ENCODE peak calls at places on chromosomes 3 and 15, in six cellular contexts. I is A673, R is ovary, H is heart right ventricle, L is BE2C, T is Caco-2. D is an unnamed sample.

GRCh38 chr15:75721923-75722870 is 9.5 kb upstream of the CSPG4 start:
- DNase-seq in T (no peak), L (peak; percentile 8), H (no peak), R (peak; percentile 37), I (no peak), D (no peak)

GRCh38 chr3:46191730-46192129 is 16.4 kb downstream of the CCR1 start:
- DNase-seq in T (no peak), R (no peak), L (no peak), H (no peak), I (no peak), D (no peak)

GRCh38 chr15:28892789-28893610 is 7.2 kb downstream of the APBA2 start:
- DNase-seq in R (no peak), H (no peak), L (no peak), I (no peak), T (no peak), D (peak; percentile 21)

GRCh38 chr3:104939196-104939595 is 427.5 kb upstream of the ALCAM start:
- DNase-seq in I (no peak), L (no peak), T (no peak), H (no peak), R (no peak), D (peak; percentile 33)

GRCh38 chr3:150887031-150887430 is 18.2 kb downstream of the MINDY4B start:
- DNase-seq in L (no peak), R (no peak), T (no peak), I (no peak), H (no peak), D (peak; percentile 65)

GRCh38 chr3:103918336-103918735 is 1448.4 kb upstream of the ALCAM start:
- DNase-seq in R (no peak), I (peak; percentile 37), L (no peak), H (no peak), T (no peak), D (no peak)

GRCh38 chr15:90907051-90907660 is 4.1 kb downstream of the MAN2A2 start:
- DNase-seq in L (no peak), H (no peak), R (no peak), T (no peak), I (no peak), D (no peak)

GRCh38 chr15:81003023-81003350 is 2.3 kb downstream of the TLNRD1 start:
- DNase-seq in I (no peak), R (peak; percentile 44), L (no peak), H (peak; percentile 31), T (no peak), D (no peak)

GRCh38 chr3:192887701-192888100 is 30.0 kb downstream of the MB21D2 start:
- DNase-seq in L (no peak), I (no peak), T (peak; percentile 57), H (no peak), R (no peak), D (no peak)

GRCh38 chr3:184565421-184566211 is 4.0 kb downstream of the EPHB3 start:
- DNase-seq in R (peak; percentile 71), H (no peak), T (peak; percentile 73), I (peak; percentile 67), L (peak; percentile 68), D (peak; percentile 56)

GRCh38 chr15:63362196-63362595 is 19.4 kb downstream of the CA12 start:
- DNase-seq in R (no peak), L (peak; percentile 88), I (no peak), T (no peak), H (peak; percentile 51), D (peak; percentile 87)

GRCh38 chr3:15205934-15206661 is at the start of gene CAPN7:
- DNase-seq in R (peak; percentile 97), H (peak; percentile 96), L (peak; percentile 92), I (peak; percentile 97), T (peak; percentile 93), D (peak; percentile 93)

GRCh38 chr3:129919806-129920205 is 26.3 kb upstream of the TMCC1 start:
- DNase-seq in H (no peak), R (no peak), T (no peak), I (no peak), L (no peak), D (no peak)

DNA sequence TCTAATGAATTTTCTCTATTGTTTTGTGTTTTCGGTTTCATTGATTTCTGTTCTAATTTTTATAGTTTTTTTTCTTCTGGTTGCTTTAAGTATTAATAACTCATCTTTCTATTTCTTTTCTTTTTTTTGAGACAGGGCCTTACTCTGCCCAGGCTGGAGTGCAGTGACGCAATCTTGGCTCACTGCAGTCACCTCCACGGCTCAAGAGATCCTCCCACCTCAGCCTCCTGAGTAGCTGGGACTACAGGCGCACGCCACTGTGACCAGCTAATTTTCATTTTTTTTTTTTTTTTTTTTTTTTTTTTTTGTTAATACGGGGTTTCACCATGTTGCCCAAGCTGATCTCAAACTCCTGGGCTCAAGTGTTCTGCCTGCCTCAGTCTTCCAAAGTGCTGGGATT is 14.5 kb downstream of the KBTBD8 start:
- DNase-seq in I (no peak), L (no peak), H (no peak), R (no peak), T (no peak), D (no peak)
- TF ChIP-seq CTCF in I (no peak), L (no peak), H (no peak), R (no peak), T (no peak), D (no peak)

GRCh38 chr15:23566070-23567050 is 886 bp downstream of the MKRN3 start:
- DNase-seq in R (no peak), T (peak; percentile 88), H (peak; percentile 11), I (no peak), L (no peak), D (peak; percentile 43)
- H3K4me3 ChIP-seq in R (peak overlapping the region; percentile 18), T (peak overlapping the region; percentile 95), H (peak overlapping the region; percentile 33), I (no peak overlapping the region), L (no peak overlapping the region), D (peak overlapping the region; percentile 69)

DNA sequence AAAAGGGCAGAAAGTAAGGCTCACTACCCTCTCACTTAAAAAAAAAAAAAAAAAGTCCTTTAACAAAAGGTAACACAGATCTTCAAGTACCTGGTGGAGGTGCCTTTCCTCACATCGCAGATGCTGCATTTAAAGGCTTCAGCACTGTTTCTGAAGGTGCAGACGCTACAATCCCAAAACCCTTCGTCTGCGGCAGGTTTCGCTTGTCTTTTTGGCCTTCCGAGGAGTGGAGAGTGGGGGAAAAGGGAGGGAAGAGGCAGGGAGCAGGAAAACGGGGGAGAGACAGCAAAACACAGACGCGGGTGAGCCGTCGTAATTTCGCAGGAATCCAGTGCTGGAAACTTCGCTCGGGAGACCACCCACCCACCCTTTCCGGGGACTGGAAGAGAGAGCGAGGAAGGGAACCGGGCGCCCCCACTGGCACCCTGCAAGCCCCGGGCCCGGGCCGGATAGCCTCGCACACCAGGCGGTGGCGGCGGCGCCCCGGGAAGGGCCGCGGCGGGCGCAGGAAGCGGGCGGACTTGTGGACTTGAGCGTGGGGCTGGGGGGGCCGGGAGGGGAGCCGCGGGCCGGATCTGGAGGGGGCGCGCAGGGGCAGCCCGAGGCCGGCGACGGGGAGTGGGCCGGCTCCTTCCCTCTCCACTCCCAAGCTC is 401.7 kb downstream of the SHQ1 start:
- DNase-seq in I (peak; percentile 42), T (no peak), L (no peak), H (no peak), R (no peak), D (peak; percentile 49)
- TF ChIP-seq CTCF in I (no peak), T (peak; percentile 13), L (no peak), H (no peak), R (no peak), D (no peak)

GRCh38 chr3:126290325-126290724 is 66.9 kb downstream of the KLF15 start:
- DNase-seq in I (peak; percentile 92), R (no peak), L (no peak), T (no peak), H (no peak), D (no peak)

GRCh38 chr3:126287536-126288181 is 69.5 kb downstream of the KLF15 start:
- DNase-seq in L (peak; percentile 79), I (peak; percentile 98), T (no peak), R (peak; percentile 85), H (peak; percentile 71), D (peak; percentile 49)

GRCh38 chr3:126287171-126287535 is 70.1 kb downstream of the KLF15 start:
- DNase-seq in H (no peak), R (no peak), L (peak; percentile 72), T (no peak), I (no peak), D (no peak)

GRCh38 chr3:126285369-126285768 is 71.8 kb downstream of the KLF15 start:
- DNase-seq in H (no peak), L (no peak), I (peak; percentile 57), R (no peak), T (no peak), D (no peak)

DNA sequence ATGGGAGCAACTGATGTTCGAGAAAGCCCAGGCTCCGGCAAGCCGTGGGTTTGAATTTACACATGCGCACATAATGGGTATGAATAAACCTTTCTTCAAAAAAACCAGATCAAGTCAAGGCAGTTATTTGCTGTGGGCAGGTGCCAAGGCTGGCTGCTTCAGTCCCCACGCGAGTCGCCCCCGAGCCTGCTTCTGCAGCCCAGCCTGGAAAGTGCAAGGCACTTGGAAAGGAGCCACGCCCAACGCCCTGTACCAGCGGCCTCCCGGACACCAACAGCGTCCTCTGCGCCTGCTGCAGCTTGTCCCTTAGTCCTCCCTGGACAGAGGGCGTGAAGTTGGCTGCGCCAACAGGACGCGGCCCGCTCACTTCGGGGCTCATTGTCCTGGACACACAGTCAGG is 68.9 kb downstream of the KLF15 start:
- DNase-seq in T (no peak), I (peak; percentile 75), L (no peak), H (peak; percentile 74), R (no peak), D (no peak)
- H3K4me3 ChIP-seq in T (no peak overlapping the region), I (peak overlapping the region; percentile 49), L (no peak overlapping the region), H (no peak overlapping the region), R (no peak overlapping the region), D (no peak overlapping the region)

GRCh38 chr15:72783563-72784232 is at the start of gene ADPGK:
- DNase-seq in H (peak; percentile 92), R (peak; percentile 95), T (peak; percentile 84), L (peak; percentile 93), I (peak; percentile 95), D (peak; percentile 92)
- TF ChIP-seq CTCF in H (no peak), R (no peak), T (no peak), L (no peak), I (no peak), D (no peak)